ENCODE peak calls at places on chromosomes 1 and 21, in eight cellular contexts. Z, P, K, A, C, O, M and S are unnamed samples.

GRCh38 chr1:234863596-234863995 is 253.6 kb upstream of the IRF2BP2 start:
- DNase-seq in Z (no peak), C (no peak), M (no peak), K (no peak), P (no peak), O (peak), A (no peak), S (no peak)

GRCh38 chr1:205243355-205244191 is 15.8 kb downstream of the TMCC2 start:
- DNase-seq in C (no peak), Z (no peak), M (no peak), A (no peak), P (no peak), O (no peak), K (no peak), S (no peak)

GRCh38 chr1:205519541-205520131 is 15.2 kb downstream of the CDK18 start:
- DNase-seq in P (peak), O (no peak), K (no peak), C (no peak), M (no peak), Z (no peak), A (peak), S (peak)

GRCh38 chr1:18515120-18515667 is 34.5 kb downstream of the KLHDC7A start:
- DNase-seq in C (no peak), K (no peak), M (no peak), Z (no peak), O (no peak), P (no peak), A (no peak), S (no peak)

GRCh38 chr1:151972533-151973270 is 21.0 kb downstream of the S100A10 start:
- DNase-seq in P (no peak), K (no peak), C (no peak), O (peak), M (no peak), A (peak), Z (no peak), S (no peak)

GRCh38 chr1:51689643-51690042 is 72.8 kb downstream of the OSBPL9 start:
- DNase-seq in M (no peak), A (no peak), P (no peak), Z (no peak), C (no peak), O (no peak), K (no peak), S (no peak)

GRCh38 chr1:28889357-28889756 is 25.0 kb upstream of the EPB41 start:
- DNase-seq in P (no peak), M (no peak), C (no peak), Z (no peak), O (no peak), K (no peak), A (no peak), S (no peak)

GRCh38 chr1:198423701-198424100 is 116.8 kb downstream of the ATP6V1G3 start:
- DNase-seq in M (no peak), C (no peak), O (no peak), Z (no peak), K (no peak), A (peak), P (no peak), S (no peak)

GRCh38 chr1:169086603-169087455 is 19.7 kb upstream of the ATP1B1 start:
- DNase-seq in P (peak), A (no peak), O (peak), C (no peak), K (no peak), Z (no peak), M (no peak), S (no peak)

GRCh38 chr1:159991513-159991912 is 37.5 kb upstream of the SLAMF9 start:
- DNase-seq in P (no peak), C (peak), A (no peak), Z (no peak), O (no peak), K (no peak), M (no peak), S (no peak)

GRCh38 chr1:2974701-2975301 is 46.5 kb upstream of the ACTRT2 start:
- DNase-seq in A (no peak), K (no peak), P (no peak), O (no peak), Z (no peak), M (no peak), C (no peak), S (no peak)

GRCh38 chr1:236794585-236795034 is 482 bp upstream of the MTR start:
- DNase-seq in K (no peak), M (no peak), A (no peak), P (no peak), O (no peak), C (no peak), Z (no peak), S (no peak)

GRCh38 chr1:119204169-119204568 is 63.7 kb upstream of the WARS2 start:
- DNase-seq in Z (no peak), O (no peak), A (no peak), K (no peak), C (no peak), P (no peak), M (no peak), S (no peak)

GRCh38 chr1:166166701-166167394 is at the start of gene FAM78B:
- DNase-seq in P (peak), C (peak), Z (peak), O (peak), M (peak), A (peak), K (peak), S (peak)

GRCh38 chr1:179034720-179035119 is 9.0 kb downstream of the FAM20B start:
- DNase-seq in M (no peak), C (peak), P (no peak), Z (no peak), O (peak), K (no peak), A (no peak), S (no peak)

GRCh38 chr1:86487131-86487804 is 18.5 kb downstream of the CLCA1 start:
- DNase-seq in A (no peak), P (no peak), O (peak), K (no peak), M (no peak), Z (no peak), C (no peak), S (no peak)

GRCh38 chr1:214581785-214582184 is 21.2 kb upstream of the CENPF start:
- DNase-seq in A (no peak), O (peak), K (no peak), M (no peak), C (no peak), P (no peak), Z (no peak), S (no peak)

GRCh38 chr1:27427836-27428315 is 35.5 kb downstream of the GPR3 start:
- DNase-seq in Z (peak), C (no peak), O (no peak), A (no peak), P (no peak), K (no peak), M (no peak), S (no peak)

GRCh38 chr1:183982172-183982963 is 55.2 kb downstream of the COLGALT2 start:
- DNase-seq in M (no peak), Z (no peak), P (no peak), O (no peak), C (no peak), A (no peak), K (no peak), S (no peak)

GRCh38 chr1:228510101-228510850 is 23.1 kb downstream of the RNF187 start:
- DNase-seq in Z (no peak), O (no peak), M (no peak), A (no peak), P (no peak), C (no peak), K (no peak), S (no peak)

GRCh38 chr1:205481629-205482071 is 22.8 kb upstream of the CDK18 start:
- DNase-seq in M (no peak), K (no peak), P (no peak), O (no peak), A (no peak), Z (no peak), C (no peak), S (no peak)

GRCh38 chr1:184242507-184242943 is 144.3 kb upstream of the C1orf21 start:
- DNase-seq in M (no peak), Z (no peak), O (peak), C (no peak), K (no peak), P (no peak), A (no peak), S (no peak)

GRCh38 chr21:45834026-45834715 is 147.4 kb upstream of the COL6A1 start:
- DNase-seq in M (no peak), K (no peak), P (no peak), A (peak), Z (no peak), C (no peak), O (no peak), S (no peak)

GRCh38 chr1:33161061-33161681 is 20.7 kb downstream of the TRIM62 start:
- DNase-seq in A (no peak), C (no peak), Z (no peak), M (no peak), P (peak), O (peak), K (no peak), S (peak)

GRCh38 chr1:224212618-224213037 is 29.6 kb downstream of the DEGS1 start:
- DNase-seq in Z (no peak), A (no peak), C (no peak), P (no peak), O (peak), M (no peak), K (no peak), S (no peak)

GRCh38 chr1:61950418-61950817 is 208.1 kb downstream of the PATJ start:
- DNase-seq in Z (no peak), K (no peak), A (no peak), M (no peak), C (no peak), P (no peak), O (peak), S (no peak)

GRCh38 chr1:41192456-41193188 is 49.5 kb downstream of the SCMH1 start:
- DNase-seq in O (no peak), C (no peak), K (no peak), P (no peak), M (no peak), A (no peak), Z (no peak), S (no peak)

GRCh38 chr1:91736999-91737615 is 148.8 kb downstream of the TGFBR3 start:
- DNase-seq in O (peak), A (peak), M (no peak), P (no peak), Z (no peak), K (no peak), C (no peak), S (no peak)

GRCh38 chr1:220067246-220068204 is 21.2 kb upstream of the EPRS1 start:
- DNase-seq in Z (no peak), A (no peak), M (no peak), C (no peak), K (no peak), P (no peak), O (peak), S (no peak)

GRCh38 chr1:230077436-230078221 is 10.6 kb downstream of the GALNT2 start:
- DNase-seq in O (peak), A (no peak), P (no peak), M (no peak), C (no peak), Z (no peak), K (no peak), S (no peak)

GRCh38 chr1:117095237-117095636 is 26.3 kb downstream of the TRIM45 start:
- DNase-seq in P (no peak), K (no peak), M (no peak), A (no peak), C (no peak), Z (no peak), O (peak), S (no peak)

GRCh38 chr1:66925944-66926343 is 1.2 kb downstream of the MIER1 start:
- DNase-seq in M (no peak), O (no peak), Z (no peak), P (no peak), C (peak), A (no peak), K (no peak), S (no peak)

GRCh38 chr1:5410652-5411051 is 581.6 kb downstream of the NPHP4 start:
- DNase-seq in M (no peak), O (no peak), A (no peak), P (no peak), Z (no peak), K (no peak), C (no peak), S (no peak)

GRCh38 chr1:234583755-234584430 is 26.1 kb downstream of the IRF2BP2 start:
- DNase-seq in C (no peak), M (no peak), P (no peak), Z (no peak), K (no peak), O (no peak), A (no peak), S (no peak)

GRCh38 chr1:60989745-60990718 is 92.3 kb upstream of the NFIA start:
- DNase-seq in Z (no peak), P (no peak), M (no peak), O (peak), A (no peak), K (no peak), C (no peak), S (no peak)

GRCh38 chr1:210556475-210556874 is 227.8 kb downstream of the HHAT start:
- DNase-seq in K (no peak), C (no peak), P (no peak), O (no peak), Z (no peak), A (no peak), M (no peak), S (no peak)

GRCh38 chr1:183185941-183186490 is at the start of gene LAMC2:
- DNase-seq in C (no peak), O (peak), M (no peak), A (peak), P (no peak), Z (no peak), K (no peak), S (no peak)

GRCh38 chr1:152585586-152585985 is 5.3 kb upstream of the LCE3D start:
- DNase-seq in K (no peak), M (no peak), C (no peak), P (no peak), A (no peak), Z (no peak), O (no peak), S (no peak)

DNA sequence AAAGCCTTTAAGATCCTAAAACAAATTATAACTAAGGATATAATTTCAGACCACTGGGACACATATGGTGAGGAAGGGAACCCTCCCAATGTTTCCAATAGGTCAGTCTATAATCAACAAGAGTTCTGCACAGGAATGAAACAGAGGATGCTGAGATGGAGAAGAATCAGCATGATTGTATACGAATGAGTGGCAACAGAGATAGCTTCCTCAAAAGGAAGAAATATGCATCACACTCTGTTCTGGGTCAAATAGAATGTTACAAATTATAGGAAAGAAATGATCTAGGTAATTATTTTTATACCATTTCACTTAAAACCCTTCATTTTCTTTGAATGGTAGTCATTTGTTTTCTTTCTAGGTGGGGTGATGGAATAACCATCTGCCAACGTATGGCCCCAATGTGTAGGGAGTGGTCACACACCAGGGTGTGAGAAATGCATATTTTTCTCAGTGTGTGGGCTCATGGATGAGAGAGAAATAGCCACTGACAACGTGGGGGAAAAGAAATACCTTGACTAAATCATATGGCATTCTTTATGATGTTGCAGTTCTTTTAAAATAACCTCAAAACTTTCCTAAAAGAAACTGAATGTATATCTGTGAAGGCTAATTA is 104.5 kb upstream of the IVNS1ABP start:
- DNase-seq in P (no peak), O (no peak), K (no peak), M (no peak), C (no peak), A (no peak), Z (no peak), S (no peak)
- H3K27ac ChIP-seq in P (no peak), O (no peak), K (no peak), M (no peak), C (no peak), A (no peak), Z (no peak), S (no peak)

GRCh38 chr1:42214447-42214871 is 49.9 kb upstream of the GUCA2A start:
- DNase-seq in C (no peak), Z (no peak), O (peak), P (no peak), M (no peak), K (no peak), A (no peak), S (no peak)
- H3K27ac ChIP-seq in C (no peak), Z (peak), O (no peak), P (no peak), M (no peak), K (no peak), A (no peak), S (no peak)

GRCh38 chr1:16334655-16335340 is 17.5 kb downstream of the FBXO42 start:
- DNase-seq in P (no peak), Z (no peak), A (no peak), K (no peak), M (no peak), C (no peak), O (no peak), S (no peak)
- H3K27ac ChIP-seq in P (no peak), Z (peak), A (no peak), K (no peak), M (no peak), C (no peak), O (no peak), S (no peak)

GRCh38 chr1:226004396-226004795 is 5.3 kb upstream of the SDE2 start:
- DNase-seq in M (no peak), C (no peak), Z (no peak), P (no peak), K (peak), O (no peak), A (no peak), S (no peak)

GRCh38 chr1:226002667-226003501 is 3.7 kb upstream of the SDE2 start:
- DNase-seq in C (no peak), A (peak), M (no peak), Z (peak), K (no peak), P (peak), O (peak), S (no peak)

GRCh38 chr1:226001852-226002666 is 2.9 kb upstream of the SDE2 start:
- DNase-seq in P (peak), A (no peak), M (peak), Z (peak), O (peak), C (peak), K (peak), S (peak)

GRCh38 chr1:226001088-226001487 is 1.9 kb upstream of the SDE2 start:
- DNase-seq in Z (no peak), O (no peak), P (no peak), K (no peak), A (no peak), C (no peak), M (no peak), S (no peak)

GRCh38 chr1:226003502-226004170 is 4.5 kb upstream of the SDE2 start:
- DNase-seq in K (no peak), O (no peak), A (no peak), Z (no peak), P (no peak), M (no peak), C (no peak), S (no peak)
- H3K27ac ChIP-seq in K (no peak), O (no peak), A (no peak), Z (no peak), P (no peak), M (no peak), C (no peak), S (no peak)

GRCh38 chr1:156581661-156582387 is 2.3 kb downstream of the TTC24 start:
- DNase-seq in Z (peak), K (no peak), A (no peak), M (no peak), P (no peak), C (peak), O (no peak), S (no peak)

GRCh38 chr1:156579472-156579871 is at the start of gene TTC24:
- DNase-seq in O (no peak), M (no peak), C (no peak), K (no peak), Z (no peak), A (no peak), P (no peak), S (no peak)

GRCh38 chr1:156574039-156574633 is 1.8 kb upstream of the IQGAP3 start:
- DNase-seq in C (no peak), K (no peak), Z (no peak), P (no peak), A (no peak), M (no peak), O (no peak), S (no peak)

GRCh38 chr1:156578006-156578405 is 1.5 kb upstream of the TTC24 start:
- DNase-seq in K (no peak), Z (no peak), A (no peak), P (no peak), M (no peak), C (no peak), O (no peak), S (no peak)

GRCh38 chr1:156577512-156577911 is 2.0 kb upstream of the TTC24 start:
- DNase-seq in K (no peak), A (no peak), Z (no peak), O (no peak), C (no peak), M (no peak), P (no peak), S (no peak)
- H3K27ac ChIP-seq in K (no peak), A (no peak), Z (no peak), O (no peak), C (no peak), M (no peak), P (no peak), S (no peak)

DNA sequence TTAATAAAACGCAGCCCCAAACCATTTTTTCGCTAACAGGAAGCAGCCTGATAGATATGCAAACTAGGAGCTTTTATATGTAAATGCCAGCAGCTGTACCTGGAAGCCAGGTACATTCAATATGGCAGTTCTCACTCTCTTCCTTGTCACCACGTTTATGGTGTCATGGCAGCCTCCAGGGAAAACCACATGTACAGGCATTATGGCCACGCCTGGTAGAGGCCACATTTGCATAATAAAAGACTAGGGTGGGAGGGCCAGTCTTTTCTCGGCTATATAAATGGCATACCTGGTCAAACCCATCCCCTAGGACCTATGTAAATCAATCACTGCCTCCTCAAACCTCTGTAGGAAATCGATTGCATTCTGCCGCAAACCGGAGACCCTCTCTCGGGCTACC is 247.5 kb downstream of the NEGR1 start:
- DNase-seq in O (no peak), M (no peak), A (peak), K (no peak), Z (no peak), P (no peak), C (no peak), S (no peak)
- H3K27ac ChIP-seq in O (no peak), M (no peak), A (peak), K (no peak), Z (no peak), P (no peak), C (no peak), S (no peak)